ENCODE peak calls at places on chromosome 14, in four cellular contexts. S, Y, H and D are unnamed samples.
A peak's percentile ranks its signal among the peaks of the same experiment; 100 is the strongest.

GRCh38 chr14:21099596-21099985 is 1.1 kb upstream of the ZNF219 start:
- DNase-seq in Y (no peak), S (no peak), H (no peak), D (no peak)

GRCh38 chr14:36105401-36105800 is 71.1 kb downstream of the PTCSC3 start:
- DNase-seq in Y (no peak), S (no peak), H (peak; percentile 21), D (no peak)

GRCh38 chr14:101480022-101480746 is 81.1 kb upstream of the DIO3 start:
- DNase-seq in Y (no peak), H (no peak), S (no peak), D (no peak)

GRCh38 chr14:99872786-99873440 is 79.7 kb downstream of the EML1 start:
- DNase-seq in S (no peak), H (peak; percentile 36), Y (no peak), D (no peak)

GRCh38 chr14:68367444-68368014 is 425.3 kb downstream of the ZFP36L1 start:
- DNase-seq in S (no peak), Y (no peak), H (no peak), D (no peak)

GRCh38 chr14:49995162-49995561 is 102.3 kb downstream of the ARF6 start:
- DNase-seq in Y (no peak), S (no peak), H (no peak), D (no peak)

GRCh38 chr14:52949711-52950409 is 990 bp downstream of the FERMT2 start:
- DNase-seq in Y (no peak), H (no peak), S (peak; percentile 23), D (no peak)

GRCh38 chr14:69650948-69651369 is 39.6 kb downstream of the SUSD6 start:
- DNase-seq in H (no peak), Y (no peak), S (no peak), D (no peak)

GRCh38 chr14:85273099-85273677 is 256.8 kb upstream of the FLRT2 start:
- DNase-seq in H (no peak), Y (no peak), S (no peak), D (no peak)

GRCh38 chr14:50347521-50347920 is 35.4 kb downstream of the DMAC2L start:
- DNase-seq in S (no peak), H (no peak), Y (no peak), D (no peak)

GRCh38 chr14:89618309-89618708 is 201.3 kb upstream of the FOXN3 start:
- DNase-seq in S (no peak), Y (no peak), H (no peak), D (no peak)

GRCh38 chr14:69559581-69560011 is 15.1 kb downstream of the CCDC177 start:
- DNase-seq in H (no peak), Y (no peak), S (no peak), D (no peak)

GRCh38 chr14:22319526-22320352 is 269.3 kb downstream of the DAD1 start:
- DNase-seq in Y (no peak), H (peak; percentile 40), S (peak; percentile 18), D (no peak)

GRCh38 chr14:51576899-51577298 is 74.8 kb upstream of the FRMD6 start:
- DNase-seq in H (no peak), Y (no peak), S (no peak), D (no peak)

GRCh38 chr14:100526632-100527031 is 60.6 kb downstream of the BEGAIN start:
- DNase-seq in Y (no peak), S (no peak), H (peak; percentile 10), D (peak; percentile 89)

GRCh38 chr14:87108726-87109125 is 884.3 kb downstream of the GALC start:
- DNase-seq in H (no peak), S (no peak), Y (no peak), D (no peak)

GRCh38 chr14:50060871-50061663 is 55.3 kb downstream of the VCPKMT start:
- DNase-seq in S (peak; percentile 63), H (no peak), Y (no peak), D (no peak)

GRCh38 chr14:35231207-35231755 is 60.9 kb upstream of the PSMA6 start:
- DNase-seq in H (no peak), S (no peak), Y (no peak), D (no peak)

GRCh38 chr14:92990456-92991430 is 67.8 kb downstream of the CHGA start:
- DNase-seq in S (no peak), Y (peak; percentile 23), H (no peak), D (peak; percentile 59)

GRCh38 chr14:88987516-88987915 is 163.1 kb downstream of the TTC8 start:
- DNase-seq in H (no peak), Y (no peak), S (no peak), D (no peak)

GRCh38 chr14:103735815-103736545 is 20.4 kb downstream of the ZFYVE21 start:
- DNase-seq in S (no peak), Y (no peak), H (no peak), D (peak; percentile 75)

GRCh38 chr14:100842799-100843198 is 16.9 kb downstream of the MEG3 start:
- DNase-seq in Y (no peak), S (no peak), H (no peak), D (peak; percentile 7)

GRCh38 chr14:60662987-60663386 is 13.7 kb upstream of the SIX1 start:
- DNase-seq in S (no peak), H (no peak), Y (no peak), D (no peak)

GRCh38 chr14:28745176-28745575 is 21.4 kb upstream of the FOXG1 start:
- DNase-seq in H (no peak), S (no peak), Y (no peak), D (no peak)

GRCh38 chr14:21229821-21230220 is 39.4 kb downstream of the HNRNPC start:
- DNase-seq in S (no peak), Y (no peak), H (no peak), D (no peak)

GRCh38 chr14:106455026-106455425 is 928.6 kb downstream of the TMEM121 start:
- DNase-seq in Y (no peak), S (no peak), H (no peak), D (no peak)

GRCh38 chr14:99605299-99605961 is 1.4 kb upstream of the CCDC85C start:
- DNase-seq in Y (peak; percentile 66), H (peak; percentile 39), S (peak; percentile 53), D (no peak)

GRCh38 chr14:52873694-52874093 is 77.2 kb downstream of the FERMT2 start:
- DNase-seq in Y (no peak), H (no peak), S (no peak), D (no peak)

GRCh38 chr14:52801014-52801708 is 9.8 kb upstream of the GNPNAT1 start:
- DNase-seq in S (no peak), H (no peak), Y (no peak), D (no peak)

GRCh38 chr14:54902143-54902520 is 494 bp downstream of the GCH1 start:
- DNase-seq in S (peak; percentile 70), Y (peak; percentile 74), H (peak; percentile 70), D (no peak)
- TF ChIP-seq CTCF in S (no peak), Y (no peak), H (no peak), D (no peak)

GRCh38 chr14:75258079-75258802 is 20.4 kb upstream of the FOS start:
- DNase-seq in S (no peak), H (no peak), Y (no peak), D (no peak)

GRCh38 chr14:75254381-75254821 is 24.2 kb upstream of the FOS start:
- DNase-seq in Y (no peak), S (no peak), H (no peak), D (no peak)

GRCh38 chr14:75252254-75252837 is 26.3 kb upstream of the FOS start:
- DNase-seq in Y (no peak), H (no peak), S (no peak), D (no peak)

GRCh38 chr14:75257241-75257640 is 21.4 kb upstream of the FOS start:
- DNase-seq in S (no peak), Y (no peak), H (no peak), D (no peak)

DNA sequence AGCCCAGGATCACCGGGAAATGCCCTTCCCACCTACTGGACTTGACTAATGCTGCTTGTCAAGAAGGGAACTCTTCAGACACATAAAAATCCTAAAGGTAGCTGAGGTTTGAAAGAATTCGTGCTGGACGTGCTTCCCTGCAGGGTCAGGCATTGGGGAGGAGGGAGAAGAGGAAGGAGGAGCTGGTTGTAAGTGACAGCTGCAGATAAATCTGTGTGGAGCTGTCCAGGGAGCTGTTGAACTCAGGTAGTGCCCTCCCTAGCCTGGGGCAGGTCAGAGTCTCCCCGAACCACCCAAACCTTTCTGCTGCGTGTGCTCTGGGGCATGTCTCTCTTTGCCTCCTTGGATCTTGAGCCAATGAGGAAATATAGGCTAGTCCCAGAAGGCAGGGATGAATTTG is 23.7 kb upstream of the FOS start:
- DNase-seq in Y (no peak), S (no peak), H (no peak), D (no peak)
- TF ChIP-seq CTCF in Y (no peak), S (no peak), H (no peak), D (no peak)

DNA sequence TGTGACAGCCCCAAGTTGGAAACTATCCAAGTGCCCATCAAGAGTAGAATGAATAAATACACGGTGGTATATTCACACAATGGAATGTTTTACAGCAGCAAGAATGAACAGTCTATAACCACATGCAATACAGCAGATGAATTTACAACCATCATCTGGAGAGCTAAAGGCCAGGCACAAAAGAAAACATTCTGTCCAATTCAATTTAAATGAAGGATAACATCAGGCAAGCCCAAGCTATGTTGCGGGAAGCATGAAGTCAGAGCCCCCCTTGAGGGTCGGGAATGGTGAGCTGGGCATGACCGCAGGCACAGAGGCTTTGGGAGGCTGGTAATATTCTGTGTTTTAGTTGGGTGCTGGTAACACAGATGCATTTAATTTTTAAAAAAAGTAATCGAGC is 76.0 kb downstream of the SYNE3 start:
- DNase-seq in H (no peak), S (no peak), Y (no peak), D (no peak)
- TF ChIP-seq CTCF in H (no peak), S (no peak), Y (no peak), D (no peak)

GRCh38 chr14:31270196-31270772 is 62.7 kb upstream of the HECTD1 start:
- DNase-seq in Y (no peak), S (no peak), H (peak; percentile 52), D (no peak)
- TF ChIP-seq CTCF in Y (no peak), S (no peak), H (peak; percentile 21), D (peak; percentile 55)

DNA sequence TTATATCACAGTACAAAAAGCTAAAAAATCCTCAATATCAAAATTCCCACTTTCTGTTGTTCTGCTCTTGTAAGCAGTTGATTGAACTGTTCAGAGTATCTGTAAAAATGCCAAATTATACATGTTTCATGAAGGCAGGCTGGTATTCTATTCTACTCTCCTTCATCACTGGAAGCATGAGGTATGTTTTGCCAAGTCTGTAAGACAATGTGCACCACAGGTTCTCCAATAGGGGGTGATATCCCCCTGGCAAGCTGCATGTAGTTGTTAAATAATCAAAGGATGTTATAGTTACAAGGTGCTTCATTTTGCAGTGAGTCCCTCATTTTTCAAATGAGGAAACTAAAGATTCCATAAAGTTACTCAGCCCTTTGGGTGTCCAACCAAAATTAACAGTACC is 15.1 kb upstream of the NEK9 start:
- DNase-seq in Y (no peak), S (no peak), H (no peak), D (no peak)
- TF ChIP-seq CTCF in Y (peak; percentile 49), S (peak; percentile 27), H (no peak), D (peak; percentile 73)